ENCODE peak calls at places on chromosomes 7 and 10, in five cellular contexts. One of them, this sample, is unnamed.

GRCh38 chr10:78781251-78781913 is 287.4 kb upstream of the ZMIZ1 start:
- DNase-seq in uterus: peak; percentile 10
- DNase-seq in Panc1: no peak
- DNase-seq in aorta: no peak
- DNase-seq in upper lobe of right lung: peak; percentile 46
- DNase-seq in this sample: no peak

GRCh38 chr7:139582671-139583155 is 59.2 kb downstream of the CLEC2L start:
- DNase-seq in uterus: no peak
- DNase-seq in aorta: no peak
- DNase-seq in upper lobe of right lung: no peak
- DNase-seq in Panc1: no peak
- DNase-seq in this sample: no peak

GRCh38 chr7:50981743-50982142 is 199.0 kb upstream of the GRB10 start:
- DNase-seq in Panc1: no peak
- DNase-seq in upper lobe of right lung: no peak
- DNase-seq in uterus: no peak
- DNase-seq in aorta: no peak
- DNase-seq in this sample: no peak

GRCh38 chr7:34486371-34486770 is 171.6 kb upstream of the NPSR1 start:
- DNase-seq in uterus: no peak
- DNase-seq in Panc1: no peak
- DNase-seq in upper lobe of right lung: no peak
- DNase-seq in aorta: no peak
- DNase-seq in this sample: no peak

GRCh38 chr7:137879357-137880158 is 32.8 kb upstream of the DGKI start:
- DNase-seq in aorta: no peak
- DNase-seq in uterus: peak; percentile 34
- DNase-seq in upper lobe of right lung: no peak
- DNase-seq in Panc1: no peak
- DNase-seq in this sample: no peak

GRCh38 chr7:44808914-44809393 is 12.5 kb downstream of the PPIA start:
- DNase-seq in uterus: no peak
- DNase-seq in upper lobe of right lung: no peak
- DNase-seq in Panc1: peak; percentile 83
- DNase-seq in aorta: no peak
- DNase-seq in this sample: no peak

GRCh38 chr7:148624735-148625134 is 34.2 kb downstream of the C7orf33 start:
- DNase-seq in aorta: no peak
- DNase-seq in Panc1: no peak
- DNase-seq in uterus: no peak
- DNase-seq in upper lobe of right lung: no peak
- DNase-seq in this sample: no peak

GRCh38 chr7:116572036-116572435 is 47.2 kb downstream of the CAV1 start:
- DNase-seq in Panc1: no peak
- DNase-seq in aorta: no peak
- DNase-seq in uterus: no peak
- DNase-seq in upper lobe of right lung: no peak
- DNase-seq in this sample: no peak

GRCh38 chr7:32061346-32061745 is 8.9 kb downstream of the PDE1C start:
- DNase-seq in upper lobe of right lung: no peak
- DNase-seq in uterus: no peak
- DNase-seq in aorta: no peak
- DNase-seq in Panc1: no peak
- DNase-seq in this sample: no peak

GRCh38 chr10:112835933-112836564 is 114.0 kb upstream of the TCF7L2 start:
- DNase-seq in Panc1: no peak
- DNase-seq in uterus: no peak
- DNase-seq in upper lobe of right lung: no peak
- DNase-seq in aorta: peak; percentile 61
- DNase-seq in this sample: peak; percentile 38

GRCh38 chr10:116312091-116312490 is 12.2 kb upstream of the CCDC172 start:
- DNase-seq in upper lobe of right lung: no peak
- DNase-seq in uterus: no peak
- DNase-seq in Panc1: no peak
- DNase-seq in aorta: no peak
- DNase-seq in this sample: no peak

GRCh38 chr10:69574571-69574978 is 1.4 kb upstream of the NEUROG3 start:
- DNase-seq in uterus: no peak
- DNase-seq in Panc1: no peak
- DNase-seq in upper lobe of right lung: no peak
- DNase-seq in aorta: no peak
- DNase-seq in this sample: no peak
- H3K4me1 ChIP-seq in uterus: peaks cover 17% of the 10 kb centered on the region
- H3K4me1 ChIP-seq in Panc1: peaks cover 25% of the 10 kb centered on the region
- H3K4me1 ChIP-seq in upper lobe of right lung: peaks cover 17% of the 10 kb centered on the region
- H3K4me1 ChIP-seq in aorta: no peaks in the 10 kb centered on the region
- H3K4me1 ChIP-seq in this sample: peaks cover 30% of the 10 kb centered on the region

GRCh38 chr7:64046041-64046389 is 781 bp downstream of the ZNF727 start:
- DNase-seq in uterus: no peak
- DNase-seq in Panc1: no peak
- DNase-seq in aorta: no peak
- DNase-seq in upper lobe of right lung: no peak
- DNase-seq in this sample: peak; percentile 15
- H3K4me3 ChIP-seq in uterus: peak overlapping the region; percentile 82
- H3K4me3 ChIP-seq in Panc1: no peak overlapping the region
- H3K4me3 ChIP-seq in aorta: peak overlapping the region; percentile 48
- H3K4me3 ChIP-seq in upper lobe of right lung: peak overlapping the region; percentile 51
- H3K4me3 ChIP-seq in this sample: peak overlapping the region; percentile 73

GRCh38 chr10:120981601-120982381 is 130.6 kb downstream of the WDR11 start:
- DNase-seq in upper lobe of right lung: no peak
- DNase-seq in uterus: no peak
- DNase-seq in Panc1: no peak
- DNase-seq in aorta: no peak
- DNase-seq in this sample: no peak

GRCh38 chr10:120984221-120984620 is 133.1 kb downstream of the WDR11 start:
- DNase-seq in upper lobe of right lung: no peak
- DNase-seq in Panc1: no peak
- DNase-seq in aorta: no peak
- DNase-seq in uterus: no peak
- DNase-seq in this sample: no peak

GRCh38 chr10:120983721-120984120 is 132.6 kb downstream of the WDR11 start:
- DNase-seq in Panc1: no peak
- DNase-seq in uterus: no peak
- DNase-seq in aorta: no peak
- DNase-seq in upper lobe of right lung: no peak
- DNase-seq in this sample: no peak

GRCh38 chr10:120980316-120980975 is 129.3 kb downstream of the WDR11 start:
- DNase-seq in upper lobe of right lung: peak; percentile 79
- DNase-seq in Panc1: no peak
- DNase-seq in aorta: no peak
- DNase-seq in uterus: no peak
- DNase-seq in this sample: no peak

GRCh38 chr10:120982507-120982906 is 131.3 kb downstream of the WDR11 start:
- DNase-seq in Panc1: no peak
- DNase-seq in upper lobe of right lung: no peak
- DNase-seq in aorta: no peak
- DNase-seq in uterus: no peak
- DNase-seq in this sample: no peak
- H3K4me1 ChIP-seq in Panc1: peaks cover 9% of the 10 kb centered on the region
- H3K4me1 ChIP-seq in upper lobe of right lung: peaks cover 3% of the 10 kb centered on the region
- H3K4me1 ChIP-seq in aorta: no peaks in the 10 kb centered on the region
- H3K4me1 ChIP-seq in uterus: peaks cover 6% of the 10 kb centered on the region
- H3K4me1 ChIP-seq in this sample: peaks cover 8% of the 10 kb centered on the region

GRCh38 chr7:55570939-55571338 is 1.4 kb downstream of the VOPP1 start:
- DNase-seq in aorta: no peak
- DNase-seq in uterus: no peak
- DNase-seq in Panc1: no peak
- DNase-seq in upper lobe of right lung: no peak
- DNase-seq in this sample: no peak

GRCh38 chr7:55568613-55569268 is 3.6 kb downstream of the VOPP1 start:
- DNase-seq in aorta: no peak
- DNase-seq in uterus: no peak
- DNase-seq in Panc1: no peak
- DNase-seq in upper lobe of right lung: no peak
- DNase-seq in this sample: no peak

GRCh38 chr7:55569269-55569663 is 3.0 kb downstream of the VOPP1 start:
- DNase-seq in uterus: no peak
- DNase-seq in Panc1: no peak
- DNase-seq in aorta: no peak
- DNase-seq in upper lobe of right lung: no peak
- DNase-seq in this sample: no peak

GRCh38 chr7:55570218-55570873 is 2.0 kb downstream of the VOPP1 start:
- DNase-seq in aorta: no peak
- DNase-seq in upper lobe of right lung: no peak
- DNase-seq in uterus: no peak
- DNase-seq in Panc1: no peak
- DNase-seq in this sample: no peak

GRCh38 chr7:55569797-55570196 is 2.5 kb downstream of the VOPP1 start:
- DNase-seq in uterus: no peak
- DNase-seq in aorta: no peak
- DNase-seq in Panc1: no peak
- DNase-seq in upper lobe of right lung: no peak
- DNase-seq in this sample: no peak
- H3K4me3 ChIP-seq in uterus: no peak overlapping the region
- H3K4me3 ChIP-seq in aorta: no peak overlapping the region
- H3K4me3 ChIP-seq in Panc1: no peak overlapping the region
- H3K4me3 ChIP-seq in upper lobe of right lung: no peak overlapping the region
- H3K4me3 ChIP-seq in this sample: no peak overlapping the region

DNA sequence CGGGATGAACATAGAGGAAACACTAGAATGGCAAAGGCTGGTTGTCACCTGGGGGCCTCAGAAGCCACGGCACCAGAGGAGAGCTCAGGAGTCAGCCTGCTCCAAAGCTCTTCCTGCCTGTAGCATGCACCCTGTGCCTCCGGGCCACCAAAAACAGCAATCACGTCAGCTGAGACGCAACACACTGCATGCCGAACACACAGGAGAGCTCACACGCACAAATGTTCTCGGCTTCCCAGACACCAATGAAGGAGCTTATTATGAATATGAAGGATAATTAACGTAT is 14.9 kb downstream of the IL2RA start:
- DNase-seq in aorta: no peak
- DNase-seq in uterus: no peak
- DNase-seq in upper lobe of right lung: no peak
- DNase-seq in Panc1: no peak
- DNase-seq in this sample: no peak
- H3K4me1 ChIP-seq in aorta: no peaks in the 10 kb centered on the region
- H3K4me1 ChIP-seq in uterus: no peaks in the 10 kb centered on the region
- H3K4me1 ChIP-seq in upper lobe of right lung: peaks cover 16% of the 10 kb centered on the region
- H3K4me1 ChIP-seq in Panc1: peaks cover 3% of the 10 kb centered on the region
- H3K4me1 ChIP-seq in this sample: peaks cover 20% of the 10 kb centered on the region

DNA sequence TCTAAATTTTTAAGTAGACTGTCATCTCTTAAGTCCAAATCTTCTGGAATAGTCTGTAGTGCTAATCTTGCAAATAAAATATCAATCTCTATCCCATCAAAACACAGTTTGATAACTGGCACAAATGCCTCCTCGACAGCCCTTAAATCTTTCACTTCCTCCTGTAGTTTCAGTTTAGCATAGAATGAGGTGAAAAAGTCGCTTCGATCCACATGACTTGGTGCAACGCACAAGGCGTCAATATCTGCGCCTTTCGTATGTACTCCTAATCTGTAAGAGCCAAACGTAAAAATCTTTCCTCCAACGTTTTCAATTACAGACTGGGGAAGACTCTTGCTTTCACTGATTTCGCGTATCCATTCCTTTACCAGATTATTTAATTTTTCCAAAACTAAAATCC is 603 bp downstream of the PAPOLB start:
- DNase-seq in uterus: no peak
- DNase-seq in Panc1: no peak
- DNase-seq in upper lobe of right lung: no peak
- DNase-seq in aorta: no peak
- DNase-seq in this sample: no peak
- H3K4me3 ChIP-seq in uterus: peak overlapping the region; percentile 0
- H3K4me3 ChIP-seq in Panc1: no peak overlapping the region
- H3K4me3 ChIP-seq in upper lobe of right lung: no peak overlapping the region
- H3K4me3 ChIP-seq in aorta: no peak overlapping the region
- H3K4me3 ChIP-seq in this sample: peak overlapping the region; percentile 59

DNA sequence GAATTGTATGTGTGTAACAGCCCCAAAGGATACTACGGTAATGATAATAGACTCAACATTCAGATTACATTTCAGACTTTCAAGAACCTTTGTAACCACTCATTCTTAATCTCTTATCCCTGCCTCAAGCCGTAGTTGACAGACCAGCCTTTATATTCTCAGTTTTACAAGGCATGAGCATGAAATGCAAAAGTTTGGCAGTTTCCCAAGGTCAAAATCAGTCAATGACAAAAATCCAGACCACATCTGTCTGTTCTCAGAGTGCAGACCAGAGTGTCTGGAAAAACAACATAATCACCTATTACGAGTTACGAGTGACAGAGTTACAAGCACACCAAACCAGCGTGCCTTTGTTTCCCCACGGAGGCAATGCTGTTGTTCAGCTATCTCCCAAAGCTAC is 178.6 kb upstream of the LRGUK start:
- DNase-seq in Panc1: no peak
- DNase-seq in aorta: no peak
- DNase-seq in uterus: no peak
- DNase-seq in upper lobe of right lung: no peak
- DNase-seq in this sample: no peak
- H3K4me1 ChIP-seq in Panc1: no peaks in the 10 kb centered on the region
- H3K4me1 ChIP-seq in aorta: no peaks in the 10 kb centered on the region
- H3K4me1 ChIP-seq in uterus: no peaks in the 10 kb centered on the region
- H3K4me1 ChIP-seq in upper lobe of right lung: no peaks in the 10 kb centered on the region
- H3K4me1 ChIP-seq in this sample: no peaks in the 10 kb centered on the region

GRCh38 chr10:125231813-125232475 is 71.6 kb upstream of the CTBP2 start:
- DNase-seq in uterus: no peak
- DNase-seq in aorta: no peak
- DNase-seq in upper lobe of right lung: no peak
- DNase-seq in Panc1: no peak
- DNase-seq in this sample: no peak
- H3K4me3 ChIP-seq in uterus: no peak overlapping the region
- H3K4me3 ChIP-seq in aorta: no peak overlapping the region
- H3K4me3 ChIP-seq in upper lobe of right lung: no peak overlapping the region
- H3K4me3 ChIP-seq in Panc1: no peak overlapping the region
- H3K4me3 ChIP-seq in this sample: no peak overlapping the region

GRCh38 chr7:1457059-1457948 is 2.0 kb downstream of the MICALL2 start:
- DNase-seq in aorta: no peak
- DNase-seq in upper lobe of right lung: no peak
- DNase-seq in uterus: no peak
- DNase-seq in Panc1: no peak
- DNase-seq in this sample: no peak
- H3K4me1 ChIP-seq in aorta: no peaks in the 10 kb centered on the region
- H3K4me1 ChIP-seq in upper lobe of right lung: peaks cover 60% of the 10 kb centered on the region
- H3K4me1 ChIP-seq in uterus: peaks cover 12% of the 10 kb centered on the region
- H3K4me1 ChIP-seq in Panc1: peaks cover 72% of the 10 kb centered on the region
- H3K4me1 ChIP-seq in this sample: peaks cover 93% of the 10 kb centered on the region